ENCODE peak calls at places on chromosomes 5 and 9, in four cellular contexts. S is adrenal gland, F is transverse colon, U is A549. L is an unnamed sample.

GRCh38 chr9:79524266-79524665 is 47.5 kb upstream of the TLE4 start:
- DNase-seq in S (no peak), F (no peak), U (no peak), L (no peak)

GRCh38 chr5:55191165-55191564 is 18.2 kb upstream of the CDC20B start:
- DNase-seq in S (no peak), F (no peak), U (no peak), L (no peak)

GRCh38 chr9:73269430-73270101 is 117.9 kb downstream of the ANXA1 start:
- DNase-seq in S (no peak), F (no peak), U (peak; percentile 3), L (peak; percentile 54)

GRCh38 chr9:129011170-129011569 is 17.0 kb downstream of the SH3GLB2 start:
- DNase-seq in S (no peak), F (no peak), U (no peak), L (no peak)

GRCh38 chr5:80935811-80936385 is 24.3 kb upstream of the RASGRF2 start:
- DNase-seq in S (no peak), F (no peak), U (no peak), L (no peak)

GRCh38 chr9:95518026-95518425 is 1.3 kb upstream of the PTCH1 start:
- DNase-seq in S (no peak), F (no peak), U (no peak), L (no peak)

GRCh38 chr5:171647900-171648253 is 137.7 kb upstream of the SMIM23 start:
- DNase-seq in S (no peak), F (no peak), U (no peak), L (no peak)

GRCh38 chr9:133553123-133553522 is 18.6 kb downstream of the ADAMTSL2 start:
- DNase-seq in S (no peak), F (no peak), U (no peak), L (no peak)

GRCh38 chr5:176133289-176133870 is 104.8 kb upstream of the SIMC1 start:
- DNase-seq in S (peak; percentile 23), F (no peak), U (no peak), L (no peak)

GRCh38 chr9:15416880-15417279 is 5.8 kb upstream of the SNAPC3 start:
- DNase-seq in S (peak; percentile 23), F (peak; percentile 66), U (no peak), L (peak; percentile 50)

GRCh38 chr5:96725257-96725656 is 63.1 kb downstream of the CAST start:
- DNase-seq in S (no peak), F (no peak), U (no peak), L (no peak)

GRCh38 chr5:95892784-95893354 is 68.8 kb downstream of the ELL2 start:
- DNase-seq in S (peak; percentile 53), F (peak; percentile 44), U (peak; percentile 41), L (peak; percentile 78)

GRCh38 chr9:81666123-81666522 is 23.2 kb downstream of the TLE1 start:
- DNase-seq in S (no peak), F (no peak), U (no peak), L (no peak)

GRCh38 chr5:1494780-1495524 is 28.8 kb downstream of the LPCAT1 start:
- DNase-seq in S (peak; percentile 43), F (peak; percentile 65), U (no peak), L (no peak)

GRCh38 chr5:112867411-112867810 is 6.3 kb downstream of the SRP19 start:
- DNase-seq in S (no peak), F (no peak), U (no peak), L (no peak)

GRCh38 chr9:108259917-108260675 is 595.7 kb downstream of the ACTL7B start:
- DNase-seq in S (no peak), F (no peak), U (no peak), L (no peak)

GRCh38 chr5:153629027-153629426 is 138.6 kb downstream of the GRIA1 start:
- DNase-seq in S (peak; percentile 44), F (no peak), U (no peak), L (no peak)

GRCh38 chr9:83620841-83621636 is 1.9 kb upstream of the IDNK start:
- DNase-seq in S (peak; percentile 51), F (peak; percentile 52), U (peak; percentile 63), L (peak; percentile 61)

GRCh38 chr9:130010151-130010988 is 32.6 kb downstream of the FNBP1 start:
- DNase-seq in S (no peak), F (peak; percentile 11), U (no peak), L (no peak)

GRCh38 chr5:181243020-181243520 is 636 bp downstream of the RACK1 start:
- DNase-seq in S (no peak), F (no peak), U (no peak), L (no peak)

GRCh38 chr5:181243521-181244307 is at the start of gene RACK1:
- DNase-seq in S (peak; percentile 91), F (peak; percentile 90), U (peak; percentile 83), L (no peak)

GRCh38 chr5:181245427-181246275 is 1.9 kb upstream of the RACK1 start:
- DNase-seq in S (no peak), F (peak; percentile 31), U (no peak), L (no peak)

GRCh38 chr5:181248277-181248676 is 4.6 kb upstream of the RACK1 start:
- DNase-seq in S (no peak), F (no peak), U (no peak), L (no peak)

GRCh38 chr5:181246276-181247050 is 2.8 kb upstream of the RACK1 start:
- DNase-seq in S (peak; percentile 90), F (peak; percentile 95), U (peak; percentile 89), L (no peak)
- TF ChIP-seq POLR2A in S (peak; percentile 62), F (peak; percentile 84), U (peak; percentile 48), L (peak; percentile 52)

GRCh38 chr9:14198544-14199510 is 115.1 kb downstream of the NFIB start:
- DNase-seq in S (peak; percentile 79), F (peak; percentile 41), U (no peak), L (no peak)
- TF ChIP-seq POLR2A in S (no peak), F (no peak), U (no peak), L (no peak)

DNA sequence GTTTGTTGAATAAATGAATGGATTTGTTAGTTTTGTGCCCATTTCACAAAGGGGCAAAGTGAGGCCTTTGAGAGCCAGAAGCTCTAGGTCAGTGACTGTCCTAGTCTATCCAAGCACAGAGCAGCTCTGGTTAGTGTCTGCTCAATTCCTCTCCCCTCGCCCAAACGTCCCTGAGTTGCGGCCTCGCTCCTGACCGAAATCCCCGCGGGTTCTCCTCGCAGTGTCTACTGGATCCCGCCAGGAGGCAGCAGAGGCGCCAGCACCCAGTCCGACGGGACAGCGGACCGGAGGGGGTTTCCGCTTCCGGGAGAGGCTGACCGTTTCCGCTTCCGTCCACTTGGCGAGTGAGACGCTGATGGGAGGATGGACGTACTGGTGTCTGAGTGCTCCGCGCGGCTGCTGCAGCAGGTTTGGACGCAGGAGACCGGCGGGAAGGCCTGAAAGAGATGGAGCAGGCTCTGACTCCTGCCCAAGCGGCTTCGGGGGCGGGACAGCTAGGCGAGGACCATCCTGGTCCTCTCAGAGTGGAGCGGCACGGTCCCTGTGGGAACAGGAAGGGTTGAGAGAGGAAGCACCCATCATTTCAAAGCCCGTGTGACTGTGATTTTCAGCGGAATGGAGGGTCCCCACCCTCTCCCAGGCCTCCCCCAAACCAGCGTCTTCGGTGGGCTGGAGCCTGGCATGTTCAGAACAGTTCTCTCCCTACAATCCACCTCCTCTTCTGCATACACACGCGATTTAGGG is at the start of gene RARS1:
- DNase-seq in S (peak; percentile 95), F (peak; percentile 95), U (peak; percentile 94), L (peak; percentile 95)
- TF ChIP-seq POLR2A in S (peak; percentile 75), F (peak; percentile 88), U (peak; percentile 98), L (peak; percentile 93)

GRCh38 chr5:149345147-149345891 is at the start of gene GRPEL2:
- DNase-seq in S (peak; percentile 96), F (peak; percentile 96), U (peak; percentile 99), L (peak; percentile 99)
- TF ChIP-seq POLR2A in S (peak; percentile 47), F (peak; percentile 58), U (peak; percentile 82), L (peak; percentile 97)

L was measured in erythroblast.